ENCODE peak calls at places on chromosome 17, in nine cellular contexts. Y is hepatocyte, Z is breast epithelium, S is HCT116, T is fibroblast of pulmonary artery, O is brain microvascular endothelial cell, L is AG04450, P is body of pancreas, M is lung. B is an unnamed sample.

GRCh38 chr17:30831257-30831656 is 509 bp upstream of the ATAD5 start:
- DNase-seq in Y (peak), Z (no peak), S (no peak), T (peak), O (no peak), L (no peak), P (no peak), M (no peak), B (no peak)

GRCh38 chr17:59769891-59770290 is 62.4 kb downstream of the VMP1 start:
- DNase-seq in Y (no peak), Z (no peak), S (no peak), T (peak), O (no peak), L (no peak), P (no peak), M (no peak), B (peak)

GRCh38 chr17:44916781-44917241 is 1.5 kb upstream of the GFAP start:
- DNase-seq in Y (peak), Z (peak), S (no peak), T (peak), O (no peak), L (no peak), P (peak), M (no peak), B (peak)

GRCh38 chr17:32007463-32008298 is 498 bp downstream of the LRRC37B start:
- DNase-seq in Y (peak), Z (no peak), S (no peak), T (peak), O (peak), L (no peak), P (peak), M (no peak), B (peak)

GRCh38 chr17:30346211-30346831 is 12.5 kb upstream of the TMIGD1 start:
- DNase-seq in Y (no peak), Z (no peak), S (no peak), T (peak), O (no peak), L (no peak), P (no peak), M (no peak), B (no peak)

GRCh38 chr17:33964344-33964979 is 290.6 kb upstream of the CCL2 start:
- DNase-seq in Y (peak), Z (no peak), S (no peak), T (no peak), O (no peak), L (no peak), P (peak), M (no peak), B (no peak)

GRCh38 chr17:75048396-75048933 is 1.4 kb downstream of the KCTD2 start:
- DNase-seq in Y (no peak), Z (no peak), S (no peak), T (peak), O (no peak), L (no peak), P (peak), M (no peak), B (no peak)

GRCh38 chr17:75783803-75784472 is 668 bp upstream of the UNK start:
- DNase-seq in Y (peak), Z (peak), S (no peak), T (no peak), O (no peak), L (no peak), P (peak), M (no peak), B (no peak)

GRCh38 chr17:45995617-45996270 is 3.3 kb upstream of the STH start:
- DNase-seq in Y (no peak), Z (no peak), S (no peak), T (no peak), O (no peak), L (no peak), P (no peak), M (no peak), B (no peak)

GRCh38 chr17:79927688-79928501 is 88.7 kb upstream of the CBX4 start:
- DNase-seq in Y (no peak), Z (no peak), S (no peak), T (no peak), O (no peak), L (no peak), P (no peak), M (no peak), B (no peak)

GRCh38 chr17:17154556-17154955 is 51.6 kb downstream of the PLD6 start:
- DNase-seq in Y (no peak), Z (no peak), S (no peak), T (no peak), O (no peak), L (no peak), P (no peak), M (no peak), B (no peak)

GRCh38 chr17:78653382-78653781 is 76.2 kb upstream of the DNAH17 start:
- DNase-seq in Y (no peak), Z (no peak), S (no peak), T (peak), O (peak), L (no peak), P (no peak), M (no peak), B (peak)

GRCh38 chr17:40545660-40546059 is 19.6 kb downstream of the CCR7 start:
- DNase-seq in Y (no peak), Z (peak), S (no peak), T (no peak), O (no peak), L (no peak), P (no peak), M (no peak), B (no peak)

GRCh38 chr17:78325076-78325712 is 34.7 kb downstream of the SOCS3 start:
- DNase-seq in Y (no peak), Z (no peak), S (no peak), T (peak), O (peak), L (no peak), P (peak), M (no peak), B (peak)

GRCh38 chr17:16211601-16212000 is 3.7 kb downstream of the NCOR1 start:
- DNase-seq in Y (no peak), Z (no peak), S (no peak), T (no peak), O (no peak), L (no peak), P (no peak), M (no peak), B (no peak)

GRCh38 chr17:2011421-2012371 is 13.4 kb downstream of the RTN4RL1 start:
- DNase-seq in Y (no peak), Z (peak), S (no peak), T (no peak), O (no peak), L (no peak), P (peak), M (peak), B (peak)

GRCh38 chr17:1083451-1084187 is 86.7 kb downstream of the TIMM22 start:
- DNase-seq in Y (no peak), Z (no peak), S (no peak), T (no peak), O (no peak), L (no peak), P (peak), M (no peak), B (no peak)

GRCh38 chr17:22492331-22492730 is 800.0 kb downstream of the KCNJ18 start:
- DNase-seq in Y (no peak), Z (no peak), S (no peak), T (no peak), O (no peak), L (no peak), P (no peak), M (no peak), B (no peak)

GRCh38 chr17:51435641-51436091 is 175.3 kb downstream of the UTP18 start:
- DNase-seq in Y (peak), Z (no peak), S (peak), T (peak), O (peak), L (no peak), P (peak), M (peak), B (no peak)

GRCh38 chr17:50151937-50152547 is 1.6 kb upstream of the PPP1R9B start:
- DNase-seq in Y (peak), Z (peak), S (peak), T (peak), O (peak), L (no peak), P (peak), M (peak), B (peak)

GRCh38 chr17:67696347-67696746 is 21.4 kb upstream of the NOL11 start:
- DNase-seq in Y (no peak), Z (no peak), S (no peak), T (no peak), O (no peak), L (no peak), P (no peak), M (no peak), B (no peak)

GRCh38 chr17:50491510-50491909 is 12.8 kb downstream of the RSAD1 start:
- DNase-seq in Y (no peak), Z (no peak), S (no peak), T (no peak), O (no peak), L (no peak), P (no peak), M (no peak), B (no peak)

GRCh38 chr17:61600621-61601020 is 9.6 kb upstream of the NACA2 start:
- DNase-seq in Y (no peak), Z (no peak), S (no peak), T (no peak), O (no peak), L (no peak), P (no peak), M (no peak), B (no peak)

GRCh38 chr17:82518826-82519810 is at the start of gene FOXK2:
- DNase-seq in Y (peak), Z (peak), S (peak), T (peak), O (peak), L (peak), P (peak), M (peak), B (peak)

GRCh38 chr17:32283745-32284207 is 18.1 kb downstream of the RHBDL3 start:
- DNase-seq in Y (no peak), Z (no peak), S (no peak), T (peak), O (peak), L (no peak), P (no peak), M (no peak), B (no peak)

GRCh38 chr17:21345236-21345635 is 30.9 kb upstream of the KCNJ12 start:
- DNase-seq in Y (no peak), Z (peak), S (no peak), T (no peak), O (no peak), L (no peak), P (no peak), M (no peak), B (no peak)

GRCh38 chr17:61378658-61379456 is 20.8 kb upstream of the TBX2 start:
- DNase-seq in Y (no peak), Z (no peak), S (no peak), T (no peak), O (no peak), L (no peak), P (no peak), M (no peak), B (no peak)

GRCh38 chr17:58381124-58381838 is 29.3 kb upstream of the SUPT4H1 start:
- DNase-seq in Y (peak), Z (no peak), S (no peak), T (no peak), O (no peak), L (no peak), P (peak), M (no peak), B (no peak)

DNA sequence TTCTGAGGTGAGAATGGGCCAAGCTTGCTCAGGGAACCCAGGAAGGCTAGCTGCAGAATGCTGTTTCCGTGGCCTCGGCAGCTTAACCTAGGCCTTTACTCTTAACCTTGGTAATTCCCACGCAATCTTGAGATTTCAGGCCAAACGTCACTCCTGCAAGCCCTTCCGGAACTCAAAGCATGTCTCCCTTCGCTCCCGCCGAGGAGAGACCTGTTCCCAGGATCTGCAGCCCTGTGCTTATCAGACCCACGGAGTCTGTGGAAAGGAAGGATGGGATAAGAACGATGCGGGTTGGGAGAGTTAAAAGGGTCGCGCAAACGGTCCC is 524 bp upstream of the ZFP3 start:
- DNase-seq in Y (no peak), Z (no peak), S (no peak), T (no peak), O (no peak), L (no peak), P (no peak), M (no peak), B (no peak)
- H3K4me3 ChIP-seq in Y (no peak), Z (peak), S (no peak), T (peak), O (peak), L (peak), P (peak), M (peak), B (peak)

GRCh38 chr17:8904686-8905085 is 37.2 kb upstream of the PIK3R6 start:
- DNase-seq in Y (no peak), Z (no peak), S (no peak), T (no peak), O (no peak), L (no peak), P (no peak), M (no peak), B (no peak)

GRCh38 chr17:8904201-8904600 is 36.7 kb upstream of the PIK3R6 start:
- DNase-seq in Y (no peak), Z (no peak), S (no peak), T (no peak), O (no peak), L (no peak), P (no peak), M (no peak), B (no peak)

GRCh38 chr17:8909621-8910292 is 42.3 kb upstream of the PIK3R6 start:
- DNase-seq in Y (no peak), Z (no peak), S (no peak), T (no peak), O (no peak), L (no peak), P (no peak), M (no peak), B (no peak)

GRCh38 chr17:8900626-8901585 is 33.4 kb upstream of the PIK3R6 start:
- DNase-seq in Y (no peak), Z (no peak), S (no peak), T (no peak), O (no peak), L (no peak), P (no peak), M (no peak), B (no peak)

GRCh38 chr17:8905256-8905778 is 37.8 kb upstream of the PIK3R6 start:
- DNase-seq in Y (no peak), Z (no peak), S (no peak), T (no peak), O (no peak), L (no peak), P (no peak), M (peak), B (no peak)
- TF ChIP-seq CTCF in Y (no peak), Z (no peak), S (no peak), T (no peak), O (no peak), L (no peak), P (no peak), M (no peak), B (no peak)

GRCh38 chr17:10155334-10156081 is 42.9 kb downstream of the GAS7 start:
- DNase-seq in Y (no peak), Z (no peak), S (no peak), T (no peak), O (no peak), L (no peak), P (no peak), M (no peak), B (no peak)
- H3K4me3 ChIP-seq in Y (no peak), Z (no peak), S (no peak), T (no peak), O (no peak), L (no peak), P (no peak), M (no peak), B (no peak)

DNA sequence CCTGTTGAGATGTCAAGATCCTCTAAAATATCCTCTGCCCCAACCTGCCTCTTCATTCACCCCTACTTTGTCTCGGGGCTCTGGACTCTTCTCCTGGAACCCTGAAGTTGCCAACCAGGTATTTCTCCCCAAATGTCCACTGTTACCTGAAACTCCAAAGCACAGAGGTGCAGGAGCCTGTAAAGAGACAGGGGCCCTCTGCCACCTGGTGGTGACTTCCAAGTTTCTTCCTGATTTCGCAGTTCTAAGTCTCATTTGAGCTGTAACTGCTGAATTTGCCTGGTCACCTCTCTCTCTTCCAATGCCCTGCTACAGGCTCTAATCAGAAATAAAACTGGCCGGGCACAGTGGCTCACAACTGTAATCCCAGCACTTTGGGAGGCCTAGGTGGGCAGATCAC is 77.1 kb upstream of the RCVRN start:
- DNase-seq in Y (peak), Z (no peak), S (peak), T (no peak), O (no peak), L (no peak), P (no peak), M (no peak), B (no peak)
- TF ChIP-seq CTCF in Y (peak), Z (no peak), S (peak), T (peak), O (peak), L (peak), P (peak), M (no peak), B (no peak)

DNA sequence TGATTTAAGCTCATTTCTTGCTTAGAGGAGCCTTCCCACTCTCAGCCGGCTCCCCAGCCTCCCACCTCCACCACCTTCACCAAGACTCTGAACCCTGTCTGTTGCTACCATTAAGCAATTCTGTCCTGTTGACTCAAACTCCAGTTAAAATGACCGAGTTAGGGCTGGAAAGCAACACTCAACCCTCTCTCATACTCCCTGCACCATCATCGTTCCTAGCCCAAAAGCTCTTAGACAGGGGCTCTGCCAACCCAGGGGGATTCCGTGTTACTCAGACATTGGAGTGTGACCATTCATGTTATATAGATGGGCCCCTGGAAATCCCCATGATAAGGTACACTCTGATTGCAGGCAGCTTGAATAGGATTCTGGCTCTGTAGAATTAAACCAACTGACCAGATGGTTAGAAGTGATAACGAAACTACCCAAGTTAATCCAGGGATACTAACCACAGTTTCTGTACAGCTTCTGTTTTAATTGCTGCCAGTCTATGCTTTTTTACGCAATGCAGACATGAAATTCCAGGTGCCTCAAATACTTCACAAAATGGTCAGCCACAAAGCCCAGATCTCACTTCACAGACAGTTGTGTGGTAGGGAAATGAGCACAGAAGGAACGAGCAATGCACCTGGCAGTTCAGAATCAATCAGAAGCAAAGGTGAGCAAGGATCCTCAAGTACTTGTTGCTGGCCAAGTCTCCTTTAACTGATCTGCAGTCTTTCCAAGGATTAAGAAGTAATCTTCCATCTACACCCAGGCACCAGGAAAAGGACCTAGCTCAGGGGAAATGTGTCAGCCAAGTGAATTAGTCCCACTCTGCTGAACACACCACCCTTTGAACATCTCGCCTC is 2.1 kb downstream of the SSTR2 start:
- DNase-seq in Y (no peak), Z (no peak), S (no peak), T (no peak), O (no peak), L (no peak), P (no peak), M (no peak), B (no peak)
- H3K4me3 ChIP-seq in Y (no peak), Z (peak), S (no peak), T (peak), O (no peak), L (peak), P (no peak), M (no peak), B (no peak)

GRCh38 chr17:53032861-53033271 is 789.9 kb upstream of the KIF2B start:
- DNase-seq in Y (peak), Z (no peak), S (peak), T (peak), O (no peak), L (no peak), P (peak), M (no peak), B (peak)
- TF ChIP-seq CTCF in Y (peak), Z (no peak), S (no peak), T (peak), O (peak), L (no peak), P (peak), M (no peak), B (no peak)

GRCh38 chr17:4310349-4311060 is 46.7 kb upstream of the ANKFY1 start:
- DNase-seq in Y (peak), Z (no peak), S (no peak), T (peak), O (no peak), L (no peak), P (peak), M (no peak), B (no peak)

GRCh38 chr17:4314618-4315017 is 50.8 kb upstream of the ANKFY1 start:
- DNase-seq in Y (no peak), Z (no peak), S (no peak), T (no peak), O (no peak), L (no peak), P (no peak), M (no peak), B (no peak)

GRCh38 chr17:4314179-4314578 is 50.4 kb upstream of the ANKFY1 start:
- DNase-seq in Y (no peak), Z (no peak), S (no peak), T (no peak), O (no peak), L (no peak), P (no peak), M (no peak), B (no peak)

GRCh38 chr17:4316648-4317047 is 49.8 kb downstream of the UBE2G1 start:
- DNase-seq in Y (no peak), Z (no peak), S (no peak), T (no peak), O (no peak), L (no peak), P (no peak), M (no peak), B (no peak)

GRCh38 chr17:4313482-4314114 is 49.8 kb upstream of the ANKFY1 start:
- DNase-seq in Y (no peak), Z (no peak), S (no peak), T (no peak), O (no peak), L (no peak), P (no peak), M (no peak), B (no peak)
- H3K4me3 ChIP-seq in Y (no peak), Z (no peak), S (no peak), T (no peak), O (no peak), L (no peak), P (no peak), M (no peak), B (no peak)

DNA sequence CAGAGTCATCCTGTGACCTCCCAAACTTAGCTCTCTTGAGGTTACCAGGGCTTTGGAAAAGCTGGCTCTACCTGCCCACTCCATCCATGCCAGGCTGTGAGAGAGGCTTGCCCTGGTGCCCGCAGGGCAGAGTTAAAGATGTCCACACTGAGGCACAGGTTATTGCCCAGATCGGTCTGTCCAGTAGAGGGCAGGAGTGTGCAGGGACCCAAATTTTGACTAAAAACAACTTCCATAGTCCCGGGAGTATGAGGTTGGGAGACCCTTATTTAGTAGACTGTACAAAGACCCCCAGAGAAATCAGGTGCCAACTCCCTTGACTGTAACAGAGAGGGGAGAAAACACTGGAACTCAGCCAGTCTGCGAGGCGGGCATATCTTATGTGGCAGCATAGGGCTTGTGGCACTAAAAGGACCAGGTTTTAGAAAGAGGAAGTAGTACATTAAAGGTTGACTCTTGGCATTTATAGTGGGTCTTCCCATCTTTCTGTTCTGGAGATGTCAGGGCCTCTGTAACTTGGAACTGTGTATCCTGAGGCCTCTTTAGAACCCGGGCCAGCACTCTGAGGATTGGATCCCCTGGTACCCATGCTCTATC is 43.3 kb downstream of the HNF1B start:
- DNase-seq in Y (no peak), Z (no peak), S (peak), T (peak), O (no peak), L (no peak), P (peak), M (peak), B (no peak)
- TF ChIP-seq CTCF in Y (peak), Z (no peak), S (peak), T (peak), O (peak), L (peak), P (peak), M (no peak), B (peak)

B was measured in astrocyte of the spinal cord.